ENCODE peak calls at places on chromosome 22, in eight cellular contexts. One of them, this sample, is unnamed.

GRCh38 chr22:17205432-17205831 is 13.8 kb downstream of the ADA2 start:
- DNase-seq in NCI-H1092: no peak
- DNase-seq in T-helper 9 cell: no peak
- DNase-seq in effector memory CD4-positive, alpha-beta T cell: no peak
- DNase-seq in pulmonary artery endothelial cell: no peak
- DNase-seq in bronchial epithelial cell: no peak
- DNase-seq in stimulated activated naive CD4-positive, alpha-beta T cell: no peak
- DNase-seq in Peyer's patch: no peak
- DNase-seq in this sample: peak

GRCh38 chr22:36385491-36386350 is 2.0 kb downstream of the MYH9 start:
- DNase-seq in NCI-H1092: peak
- DNase-seq in T-helper 9 cell: peak
- DNase-seq in effector memory CD4-positive, alpha-beta T cell: peak
- DNase-seq in pulmonary artery endothelial cell: no peak
- DNase-seq in bronchial epithelial cell: peak
- DNase-seq in stimulated activated naive CD4-positive, alpha-beta T cell: peak
- DNase-seq in Peyer's patch: peak
- DNase-seq in this sample: no peak

GRCh38 chr22:20550057-20550817 is 42.8 kb downstream of the MED15 start:
- DNase-seq in NCI-H1092: no peak
- DNase-seq in T-helper 9 cell: no peak
- DNase-seq in effector memory CD4-positive, alpha-beta T cell: no peak
- DNase-seq in pulmonary artery endothelial cell: no peak
- DNase-seq in bronchial epithelial cell: no peak
- DNase-seq in stimulated activated naive CD4-positive, alpha-beta T cell: no peak
- DNase-seq in Peyer's patch: no peak
- DNase-seq in this sample: no peak

GRCh38 chr22:23520875-23521441 is 59.1 kb downstream of the IGLL1 start:
- DNase-seq in NCI-H1092: no peak
- DNase-seq in T-helper 9 cell: no peak
- DNase-seq in effector memory CD4-positive, alpha-beta T cell: no peak
- DNase-seq in pulmonary artery endothelial cell: no peak
- DNase-seq in bronchial epithelial cell: no peak
- DNase-seq in stimulated activated naive CD4-positive, alpha-beta T cell: no peak
- DNase-seq in Peyer's patch: peak
- DNase-seq in this sample: no peak

GRCh38 chr22:40345271-40345670 is 1.0 kb upstream of the ADSL start:
- DNase-seq in NCI-H1092: no peak
- DNase-seq in T-helper 9 cell: peak
- DNase-seq in effector memory CD4-positive, alpha-beta T cell: peak
- DNase-seq in pulmonary artery endothelial cell: no peak
- DNase-seq in bronchial epithelial cell: peak
- DNase-seq in stimulated activated naive CD4-positive, alpha-beta T cell: no peak
- DNase-seq in Peyer's patch: no peak
- DNase-seq in this sample: no peak

GRCh38 chr22:25202290-25202921 is 2.7 kb downstream of the CRYBB3 start:
- DNase-seq in NCI-H1092: peak
- DNase-seq in T-helper 9 cell: peak
- DNase-seq in effector memory CD4-positive, alpha-beta T cell: peak
- DNase-seq in pulmonary artery endothelial cell: no peak
- DNase-seq in bronchial epithelial cell: peak
- DNase-seq in stimulated activated naive CD4-positive, alpha-beta T cell: peak
- DNase-seq in Peyer's patch: no peak
- DNase-seq in this sample: peak

GRCh38 chr22:44399906-44400762 is 87.4 kb upstream of the SHISAL1 start:
- DNase-seq in NCI-H1092: no peak
- DNase-seq in T-helper 9 cell: no peak
- DNase-seq in effector memory CD4-positive, alpha-beta T cell: no peak
- DNase-seq in pulmonary artery endothelial cell: no peak
- DNase-seq in bronchial epithelial cell: no peak
- DNase-seq in stimulated activated naive CD4-positive, alpha-beta T cell: no peak
- DNase-seq in Peyer's patch: peak
- DNase-seq in this sample: no peak

GRCh38 chr22:27602390-27602789 is 199.2 kb downstream of the MN1 start:
- DNase-seq in NCI-H1092: no peak
- DNase-seq in T-helper 9 cell: no peak
- DNase-seq in effector memory CD4-positive, alpha-beta T cell: no peak
- DNase-seq in pulmonary artery endothelial cell: no peak
- DNase-seq in bronchial epithelial cell: no peak
- DNase-seq in stimulated activated naive CD4-positive, alpha-beta T cell: no peak
- DNase-seq in Peyer's patch: no peak
- DNase-seq in this sample: no peak

GRCh38 chr22:39493759-39494158 is 8.3 kb upstream of the MIEF1 start:
- DNase-seq in NCI-H1092: no peak
- DNase-seq in T-helper 9 cell: no peak
- DNase-seq in effector memory CD4-positive, alpha-beta T cell: no peak
- DNase-seq in pulmonary artery endothelial cell: no peak
- DNase-seq in bronchial epithelial cell: peak
- DNase-seq in stimulated activated naive CD4-positive, alpha-beta T cell: no peak
- DNase-seq in Peyer's patch: no peak
- DNase-seq in this sample: no peak

GRCh38 chr22:50437511-50438304 is 37.1 kb downstream of the SBF1 start:
- DNase-seq in NCI-H1092: no peak
- DNase-seq in T-helper 9 cell: no peak
- DNase-seq in effector memory CD4-positive, alpha-beta T cell: no peak
- DNase-seq in pulmonary artery endothelial cell: no peak
- DNase-seq in bronchial epithelial cell: no peak
- DNase-seq in stimulated activated naive CD4-positive, alpha-beta T cell: no peak
- DNase-seq in Peyer's patch: no peak
- DNase-seq in this sample: no peak

GRCh38 chr22:26330971-26331625 is 98.0 kb upstream of the ASPHD2 start:
- DNase-seq in NCI-H1092: peak
- DNase-seq in T-helper 9 cell: peak
- DNase-seq in effector memory CD4-positive, alpha-beta T cell: peak
- DNase-seq in pulmonary artery endothelial cell: no peak
- DNase-seq in bronchial epithelial cell: peak
- DNase-seq in stimulated activated naive CD4-positive, alpha-beta T cell: peak
- DNase-seq in Peyer's patch: no peak
- DNase-seq in this sample: peak